ENCODE peak calls at places on chromosomes 5 and 9, in six cellular contexts. One of them, this sample, is unnamed.

GRCh38 chr5:151684690-151685361 is 1.9 kb downstream of the SPARC start:
- DNase-seq in NK-92 treated with Interleukin-12 subunit alpha and Interleukin-12 subunit beta, amount 100 ng/mL, for 24 hours: no peak
- DNase-seq in anterior cingulate cortex: no peak
- DNase-seq in HEK293T: no peak
- DNase-seq in astrocyte of the spinal cord: peak
- DNase-seq in T-cell: no peak
- DNase-seq in this sample: no peak

GRCh38 chr9:68500457-68501158 is 40.1 kb downstream of the TMEM252 start:
- DNase-seq in astrocyte of the spinal cord: peak
- DNase-seq in anterior cingulate cortex: no peak
- DNase-seq in NK-92 treated with Interleukin-12 subunit alpha and Interleukin-12 subunit beta, amount 100 ng/mL, for 24 hours: no peak
- DNase-seq in T-cell: no peak
- DNase-seq in HEK293T: no peak
- DNase-seq in this sample: no peak

GRCh38 chr9:95552241-95552640 is 35.5 kb upstream of the PTCH1 start:
- DNase-seq in anterior cingulate cortex: no peak
- DNase-seq in T-cell: no peak
- DNase-seq in NK-92 treated with Interleukin-12 subunit alpha and Interleukin-12 subunit beta, amount 100 ng/mL, for 24 hours: no peak
- DNase-seq in HEK293T: no peak
- DNase-seq in astrocyte of the spinal cord: no peak
- DNase-seq in this sample: no peak

GRCh38 chr9:128149951-128150593 is 819 bp downstream of the LCN2 start:
- DNase-seq in NK-92 treated with Interleukin-12 subunit alpha and Interleukin-12 subunit beta, amount 100 ng/mL, for 24 hours: no peak
- DNase-seq in astrocyte of the spinal cord: no peak
- DNase-seq in HEK293T: no peak
- DNase-seq in anterior cingulate cortex: no peak
- DNase-seq in T-cell: no peak
- DNase-seq in this sample: no peak

GRCh38 chr9:121185774-121186403 is 15.8 kb downstream of the RAB14 start:
- DNase-seq in T-cell: no peak
- DNase-seq in NK-92 treated with Interleukin-12 subunit alpha and Interleukin-12 subunit beta, amount 100 ng/mL, for 24 hours: no peak
- DNase-seq in astrocyte of the spinal cord: no peak
- DNase-seq in anterior cingulate cortex: no peak
- DNase-seq in HEK293T: no peak
- DNase-seq in this sample: no peak

GRCh38 chr5:180161420-180162303 is 47.3 kb downstream of the RASGEF1C start:
- DNase-seq in HEK293T: no peak
- DNase-seq in anterior cingulate cortex: no peak
- DNase-seq in astrocyte of the spinal cord: no peak
- DNase-seq in T-cell: no peak
- DNase-seq in NK-92 treated with Interleukin-12 subunit alpha and Interleukin-12 subunit beta, amount 100 ng/mL, for 24 hours: no peak
- DNase-seq in this sample: no peak

GRCh38 chr5:148619484-148619883 is 34.8 kb downstream of the HTR4 start:
- DNase-seq in HEK293T: no peak
- DNase-seq in astrocyte of the spinal cord: no peak
- DNase-seq in anterior cingulate cortex: no peak
- DNase-seq in T-cell: no peak
- DNase-seq in NK-92 treated with Interleukin-12 subunit alpha and Interleukin-12 subunit beta, amount 100 ng/mL, for 24 hours: no peak
- DNase-seq in this sample: no peak

GRCh38 chr9:116345817-116346216 is 192.2 kb downstream of the PAPPA start:
- DNase-seq in NK-92 treated with Interleukin-12 subunit alpha and Interleukin-12 subunit beta, amount 100 ng/mL, for 24 hours: no peak
- DNase-seq in T-cell: no peak
- DNase-seq in astrocyte of the spinal cord: no peak
- DNase-seq in HEK293T: no peak
- DNase-seq in anterior cingulate cortex: no peak
- DNase-seq in this sample: no peak

GRCh38 chr5:136166909-136167308 is 26.1 kb downstream of the SMIM32 start:
- DNase-seq in HEK293T: no peak
- DNase-seq in anterior cingulate cortex: no peak
- DNase-seq in NK-92 treated with Interleukin-12 subunit alpha and Interleukin-12 subunit beta, amount 100 ng/mL, for 24 hours: no peak
- DNase-seq in astrocyte of the spinal cord: no peak
- DNase-seq in T-cell: no peak
- DNase-seq in this sample: no peak

GRCh38 chr9:16062542-16063240 is 509.8 kb downstream of the CCDC171 start:
- DNase-seq in T-cell: no peak
- DNase-seq in anterior cingulate cortex: no peak
- DNase-seq in HEK293T: no peak
- DNase-seq in NK-92 treated with Interleukin-12 subunit alpha and Interleukin-12 subunit beta, amount 100 ng/mL, for 24 hours: no peak
- DNase-seq in astrocyte of the spinal cord: peak
- DNase-seq in this sample: no peak

GRCh38 chr5:78328585-78329173 is 31.7 kb upstream of the SCAMP1 start:
- DNase-seq in T-cell: no peak
- DNase-seq in astrocyte of the spinal cord: peak
- DNase-seq in anterior cingulate cortex: no peak
- DNase-seq in HEK293T: no peak
- DNase-seq in NK-92 treated with Interleukin-12 subunit alpha and Interleukin-12 subunit beta, amount 100 ng/mL, for 24 hours: no peak
- DNase-seq in this sample: no peak

GRCh38 chr9:88923653-88924284 is 67.5 kb upstream of the S1PR3 start:
- DNase-seq in T-cell: peak
- DNase-seq in anterior cingulate cortex: no peak
- DNase-seq in NK-92 treated with Interleukin-12 subunit alpha and Interleukin-12 subunit beta, amount 100 ng/mL, for 24 hours: no peak
- DNase-seq in astrocyte of the spinal cord: no peak
- DNase-seq in HEK293T: no peak
- DNase-seq in this sample: no peak

GRCh38 chr9:121372563-121373400 is 2.7 kb upstream of the STOM start:
- DNase-seq in T-cell: no peak
- DNase-seq in NK-92 treated with Interleukin-12 subunit alpha and Interleukin-12 subunit beta, amount 100 ng/mL, for 24 hours: no peak
- DNase-seq in anterior cingulate cortex: no peak
- DNase-seq in astrocyte of the spinal cord: peak
- DNase-seq in HEK293T: no peak
- DNase-seq in this sample: no peak

GRCh38 chr9:136617746-136618577 is 44.8 kb upstream of the EGFL7 start:
- DNase-seq in T-cell: no peak
- DNase-seq in NK-92 treated with Interleukin-12 subunit alpha and Interleukin-12 subunit beta, amount 100 ng/mL, for 24 hours: no peak
- DNase-seq in astrocyte of the spinal cord: no peak
- DNase-seq in anterior cingulate cortex: no peak
- DNase-seq in HEK293T: no peak
- DNase-seq in this sample: peak

GRCh38 chr5:17808566-17808965 is 174.3 kb downstream of the TAF11L14 start:
- DNase-seq in anterior cingulate cortex: no peak
- DNase-seq in astrocyte of the spinal cord: no peak
- DNase-seq in HEK293T: no peak
- DNase-seq in T-cell: no peak
- DNase-seq in NK-92 treated with Interleukin-12 subunit alpha and Interleukin-12 subunit beta, amount 100 ng/mL, for 24 hours: no peak
- DNase-seq in this sample: no peak

GRCh38 chr5:79754865-79755555 is 65.4 kb downstream of the CMYA5 start:
- DNase-seq in T-cell: no peak
- DNase-seq in anterior cingulate cortex: no peak
- DNase-seq in HEK293T: no peak
- DNase-seq in astrocyte of the spinal cord: no peak
- DNase-seq in NK-92 treated with Interleukin-12 subunit alpha and Interleukin-12 subunit beta, amount 100 ng/mL, for 24 hours: no peak
- DNase-seq in this sample: no peak

GRCh38 chr5:163407034-163407652 is 30.3 kb upstream of the CCNG1 start:
- DNase-seq in NK-92 treated with Interleukin-12 subunit alpha and Interleukin-12 subunit beta, amount 100 ng/mL, for 24 hours: peak
- DNase-seq in anterior cingulate cortex: no peak
- DNase-seq in astrocyte of the spinal cord: peak
- DNase-seq in HEK293T: no peak
- DNase-seq in T-cell: no peak
- DNase-seq in this sample: no peak